ENCODE peak calls at places on chromosomes 5 and 9, in six cellular contexts. C is neural progenitor cell; U is Daoy; B is NCI-H1930; X is trophoblast cell; A is activated naive CD8-positive, alpha-beta T cell treated with anti-CD3 and anti-CD28 coated beads, Interleukin-2, amount 50 U/mL, for 24 hours. Z is an unnamed sample.

GRCh38 chr5:96196890-96197289 is 235.2 kb upstream of the ELL2 start:
- DNase-seq in C (no peak), U (no peak), B (no peak), X (no peak), A (no peak), Z (no peak)

GRCh38 chr9:69120380-69121154 is 53.5 kb upstream of the TJP2 start:
- DNase-seq in C (peak; percentile 59), U (peak; percentile 41), B (no peak), X (peak; percentile 93), A (peak; percentile 25), Z (peak; percentile 93)

GRCh38 chr9:81303658-81304057 is 385.7 kb downstream of the TLE1 start:
- DNase-seq in C (no peak), U (no peak), B (no peak), X (peak; percentile 59), A (no peak), Z (no peak)

GRCh38 chr5:157459715-157460599 is at the start of gene NIPAL4:
- DNase-seq in C (peak; percentile 55), U (peak; percentile 25), B (no peak), X (no peak), A (peak; percentile 56), Z (peak; percentile 75)

GRCh38 chr9:134178781-134179551 is 14.6 kb upstream of the RNU6ATAC start:
- DNase-seq in C (no peak), U (peak; percentile 44), B (no peak), X (no peak), A (no peak), Z (peak; percentile 55)

GRCh38 chr9:34709196-34709978 is 549 bp downstream of the CCL21 start:
- DNase-seq in C (no peak), U (no peak), B (no peak), X (no peak), A (no peak), Z (no peak)

GRCh38 chr5:170087168-170087817 is 18.4 kb upstream of the FOXI1 start:
- DNase-seq in C (no peak), U (no peak), B (no peak), X (no peak), A (no peak), Z (no peak)

GRCh38 chr9:4665357-4665756 is 923 bp downstream of the SPATA6L start:
- DNase-seq in C (no peak), U (peak; percentile 54), B (no peak), X (no peak), A (no peak), Z (no peak)

GRCh38 chr9:98575379-98576346 is 133.1 kb downstream of the GABBR2 start:
- DNase-seq in C (no peak), U (peak; percentile 93), B (no peak), X (no peak), A (peak; percentile 50), Z (no peak)

GRCh38 chr5:123776761-123777160 is 264.8 kb downstream of the CSNK1G3 start:
- DNase-seq in C (no peak), U (peak; percentile 34), B (no peak), X (peak; percentile 48), A (no peak), Z (no peak)

GRCh38 chr5:53480474-53481353 is at the start of gene FST:
- DNase-seq in C (peak; percentile 88), U (peak; percentile 31), B (no peak), X (no peak), A (peak; percentile 19), Z (peak; percentile 77)

GRCh38 chr5:174340221-174340620 is 294.7 kb downstream of the NSG2 start:
- DNase-seq in C (no peak), U (peak; percentile 41), B (no peak), X (no peak), A (no peak), Z (no peak)

GRCh38 chr9:97889941-97890557 is 32.3 kb downstream of the TRMO start:
- DNase-seq in C (peak; percentile 67), U (peak; percentile 57), B (no peak), X (peak; percentile 16), A (peak; percentile 76), Z (peak; percentile 80)

GRCh38 chr5:124103671-124104070 is 591.7 kb downstream of the CSNK1G3 start:
- DNase-seq in C (no peak), U (peak; percentile 71), B (no peak), X (peak; percentile 75), A (no peak), Z (no peak)

GRCh38 chr9:82332018-82332773 is 343.6 kb downstream of the SPATA31D1 start:
- DNase-seq in C (no peak), U (peak; percentile 41), B (no peak), X (peak; percentile 87), A (no peak), Z (no peak)

Z was measured in H7.